ENCODE peak calls at places on chromosomes 7 and 10, in four cellular contexts. T is heart left ventricle, O is transverse colon, V is hepatocyte. S is an unnamed sample.
A peak's percentile ranks its signal among the peaks of the same experiment; 100 is the strongest.

GRCh38 chr7:142963993-142964392 is 1.8 kb upstream of the KEL start:
- DNase-seq in T (no peak), O (no peak), V (no peak), S (no peak)

GRCh38 chr7:74043523-74043951 is 15.6 kb downstream of the ELN start:
- DNase-seq in T (no peak), O (no peak), V (no peak), S (no peak)

GRCh38 chr10:689433-690226 is at the start of gene DIP2C:
- DNase-seq in T (peak; percentile 77), O (peak; percentile 67), V (peak; percentile 94), S (peak; percentile 77)

GRCh38 chr10:62048473-62048872 is 147.0 kb downstream of the ARID5B start:
- DNase-seq in T (no peak), O (no peak), V (no peak), S (no peak)

GRCh38 chr7:76356823-76357222 is 2.0 kb downstream of the YWHAG start:
- DNase-seq in T (no peak), O (peak; percentile 35), V (peak; percentile 54), S (peak; percentile 37)

GRCh38 chr10:133141144-133141962 is 18.7 kb upstream of the KNDC1 start:
- DNase-seq in T (peak; percentile 17), O (no peak), V (no peak), S (no peak)

GRCh38 chr7:145696071-145696470 is 420.5 kb upstream of the CNTNAP2 start:
- DNase-seq in T (no peak), O (no peak), V (no peak), S (no peak)

GRCh38 chr10:597976-598375 is 91.5 kb downstream of the DIP2C start:
- DNase-seq in T (no peak), O (no peak), V (no peak), S (no peak)

GRCh38 chr7:24722386-24723177 is 34.7 kb downstream of the GSDME start:
- DNase-seq in T (no peak), O (no peak), V (peak; percentile 52), S (peak; percentile 22)

DNA sequence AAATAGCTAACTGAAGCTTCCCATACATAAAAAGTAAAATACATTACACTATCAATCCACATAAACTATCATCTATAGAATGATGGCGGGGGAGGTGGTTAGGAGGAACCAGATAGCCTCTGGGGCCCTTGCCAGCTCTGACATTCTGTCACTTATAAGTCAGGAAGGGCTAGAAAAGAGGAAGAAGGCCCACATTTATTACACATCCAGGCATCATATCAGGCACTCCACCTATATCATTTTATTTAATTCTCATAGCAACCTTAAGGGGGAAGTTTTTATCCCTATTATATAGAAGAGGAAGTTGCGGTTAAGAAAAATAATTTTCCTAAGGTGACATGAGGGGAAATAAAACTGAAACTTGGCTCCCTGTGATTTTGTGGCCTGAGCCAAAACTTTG is 29.9 kb downstream of the HEPACAM2 start:
- DNase-seq in T (no peak), O (peak; percentile 10), V (no peak), S (no peak)
- TF ChIP-seq CTCF in T (no peak), O (no peak), V (no peak), S (no peak)

DNA sequence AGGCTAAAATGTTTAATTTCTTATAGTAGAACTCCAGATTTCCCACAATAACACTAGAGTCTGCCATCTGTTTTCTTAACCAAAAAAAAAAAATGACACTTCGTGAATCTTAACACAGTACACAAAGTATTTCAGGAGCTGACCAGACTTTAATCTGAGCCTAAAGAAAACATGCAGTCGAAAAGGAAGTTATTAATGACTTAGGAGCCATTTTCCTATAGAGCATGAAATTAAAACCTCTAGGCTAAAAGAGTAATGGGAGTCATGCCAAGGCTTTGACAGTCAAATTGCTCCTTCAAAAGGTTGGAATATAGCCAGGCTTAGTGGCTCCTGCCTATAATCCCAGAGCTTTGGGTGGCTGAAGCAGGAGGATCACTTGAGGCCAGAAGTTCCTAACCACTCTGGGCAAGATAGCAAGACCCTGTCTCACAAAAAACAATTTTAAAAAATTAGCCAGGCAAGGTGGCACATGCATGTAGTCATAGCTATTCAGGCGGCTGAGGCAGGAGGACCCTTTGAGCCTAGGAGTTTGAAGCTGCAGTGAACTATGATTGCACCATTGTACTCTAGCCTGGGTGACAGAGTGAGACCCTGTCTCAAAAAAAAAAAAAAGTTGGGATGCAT is 13.6 kb downstream of the MICU1 start:
- DNase-seq in T (no peak), O (no peak), V (no peak), S (no peak)
- TF ChIP-seq CTCF in T (no peak), O (no peak), V (no peak), S (no peak)

GRCh38 chr7:136183981-136184380 is 206.8 kb upstream of the MTPN start:
- DNase-seq in T (no peak), O (no peak), V (peak; percentile 28), S (no peak)
- TF ChIP-seq CTCF in T (no peak), O (no peak), V (peak; percentile 40), S (no peak)

DNA sequence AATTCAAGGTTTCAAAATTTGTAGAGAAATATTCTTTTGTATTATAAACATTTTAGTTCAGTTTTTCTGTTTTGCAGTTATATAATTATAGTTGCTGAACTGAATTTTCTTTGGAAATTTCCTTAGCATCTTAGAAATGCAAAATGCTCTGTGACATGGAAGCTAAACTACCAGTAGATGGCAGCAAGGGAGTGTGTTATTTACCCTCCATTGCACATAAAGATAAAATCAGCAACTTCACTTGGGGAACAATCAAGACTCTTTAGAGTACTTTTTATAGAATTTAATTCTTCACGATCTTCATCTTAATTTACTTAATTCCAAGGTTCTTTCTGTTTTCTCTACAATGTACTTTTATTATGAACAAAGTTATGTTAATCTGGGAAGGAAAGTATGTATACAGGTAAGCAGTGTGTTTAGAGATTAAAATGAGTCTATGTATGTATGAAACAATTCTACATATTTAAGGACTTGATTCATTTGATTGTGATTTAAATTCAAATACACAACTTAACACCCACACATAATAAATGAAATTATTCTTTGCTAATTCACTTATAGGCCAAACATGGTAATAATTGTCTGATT is 404.2 kb downstream of the THSD7A start:
- DNase-seq in T (no peak), O (no peak), V (peak; percentile 77), S (peak; percentile 30)
- TF ChIP-seq CTCF in T (peak; percentile 71), O (peak; percentile 56), V (peak; percentile 86), S (peak; percentile 65)

GRCh38 chr7:129664029-129665012 is 52.8 kb downstream of the NRF1 start:
- DNase-seq in T (no peak), O (no peak), V (peak; percentile 60), S (peak; percentile 7)
- TF ChIP-seq CTCF in T (peak; percentile 46), O (peak; percentile 29), V (peak; percentile 65), S (peak; percentile 19)

GRCh38 chr7:128863433-128863989 is 855 bp downstream of the ATP6V1F start:
- DNase-seq in T (no peak), O (peak; percentile 45), V (peak; percentile 78), S (peak; percentile 67)

GRCh38 chr7:128861957-128862570 is 592 bp upstream of the ATP6V1F start:
- DNase-seq in T (no peak), O (no peak), V (no peak), S (no peak)

GRCh38 chr7:128860158-128861073 is 2.2 kb upstream of the ATP6V1F start:
- DNase-seq in T (no peak), O (no peak), V (no peak), S (no peak)

GRCh38 chr7:128865303-128865702 is 2.6 kb downstream of the ATP6V1F start:
- DNase-seq in T (no peak), O (no peak), V (no peak), S (no peak)

GRCh38 chr7:128862571-128863432 is at the start of gene ATP6V1F:
- DNase-seq in T (peak; percentile 98), O (peak; percentile 99), V (peak; percentile 98), S (peak; percentile 98)
- TF ChIP-seq CTCF in T (no peak), O (no peak), V (no peak), S (no peak)

GRCh38 chr7:151460474-151460855 is 20.5 kb upstream of the CRYGN start:
- DNase-seq in T (peak; percentile 63), O (no peak), V (peak; percentile 41), S (no peak)

GRCh38 chr7:151461942-151462230 is 21.9 kb upstream of the CRYGN start:
- DNase-seq in T (no peak), O (no peak), V (no peak), S (no peak)

GRCh38 chr7:151457534-151457933 is 17.6 kb upstream of the CRYGN start:
- DNase-seq in T (no peak), O (no peak), V (no peak), S (no peak)

GRCh38 chr7:151461096-151461941 is 21.4 kb upstream of the CRYGN start:
- DNase-seq in T (no peak), O (no peak), V (no peak), S (no peak)

GRCh38 chr7:151459726-151460473 is 20.0 kb upstream of the CRYGN start:
- DNase-seq in T (peak; percentile 91), O (peak; percentile 87), V (peak; percentile 91), S (peak; percentile 51)
- TF ChIP-seq CTCF in T (no peak), O (no peak), V (peak; percentile 46), S (no peak)